ENCODE peak calls at places on chromosomes 3 and 15, in four cellular contexts. One of them, this sample, is unnamed. For H3K4me1 and H3K27me3, the result is how much of the 10 kb centered on the place peaks cover.

GRCh38 chr3:60064210-60065178 is 1014.7 kb upstream of the CFAP20DC start:
- DNase-seq in esophagus squamous epithelium: no peak
- DNase-seq in lung: no peak
- DNase-seq in stomach: no peak
- DNase-seq in this sample: no peak

GRCh38 chr3:44865272-44866005 is 3.7 kb downstream of the TMEM42 start:
- DNase-seq in esophagus squamous epithelium: no peak
- DNase-seq in stomach: no peak
- DNase-seq in lung: no peak
- DNase-seq in this sample: no peak

GRCh38 chr15:68698708-68699107 is 119.9 kb downstream of the CORO2B start:
- DNase-seq in lung: no peak
- DNase-seq in stomach: no peak
- DNase-seq in esophagus squamous epithelium: no peak
- DNase-seq in this sample: no peak

GRCh38 chr3:36542186-36542585 is 161.9 kb downstream of the STAC start:
- DNase-seq in esophagus squamous epithelium: no peak
- DNase-seq in stomach: no peak
- DNase-seq in lung: no peak
- DNase-seq in this sample: no peak

GRCh38 chr15:25624504-25625172 is 185.8 kb upstream of the UBE3A start:
- DNase-seq in lung: no peak
- DNase-seq in stomach: no peak
- DNase-seq in esophagus squamous epithelium: no peak
- DNase-seq in this sample: no peak

GRCh38 chr3:160756907-160757623 is 1.0 kb downstream of the PPM1L start:
- DNase-seq in esophagus squamous epithelium: no peak
- DNase-seq in lung: no peak
- DNase-seq in stomach: peak
- DNase-seq in this sample: no peak

GRCh38 chr3:177527182-177527581 is 329.9 kb upstream of the TBL1XR1 start:
- DNase-seq in lung: no peak
- DNase-seq in stomach: no peak
- DNase-seq in esophagus squamous epithelium: no peak
- DNase-seq in this sample: no peak

GRCh38 chr3:123334056-123334455 is 114.8 kb downstream of the ADCY5 start:
- DNase-seq in lung: no peak
- DNase-seq in esophagus squamous epithelium: no peak
- DNase-seq in stomach: no peak
- DNase-seq in this sample: no peak

GRCh38 chr15:68812069-68812468 is 8.6 kb downstream of the ANP32A start:
- DNase-seq in esophagus squamous epithelium: no peak
- DNase-seq in stomach: no peak
- DNase-seq in lung: peak
- DNase-seq in this sample: no peak

GRCh38 chr15:66703540-66703941 is 1.5 kb downstream of the SMAD6 start:
- DNase-seq in lung: no peak
- DNase-seq in esophagus squamous epithelium: no peak
- DNase-seq in stomach: peak
- DNase-seq in this sample: no peak

GRCh38 chr3:149343951-149344350 is 10.5 kb upstream of the TM4SF18 start:
- DNase-seq in lung: no peak
- DNase-seq in stomach: no peak
- DNase-seq in esophagus squamous epithelium: no peak
- DNase-seq in this sample: no peak

GRCh38 chr3:196202516-196202970 is 8.7 kb downstream of the ZDHHC19 start:
- DNase-seq in lung: peak
- DNase-seq in esophagus squamous epithelium: no peak
- DNase-seq in stomach: no peak
- DNase-seq in this sample: no peak

GRCh38 chr3:124985358-124985757 is 50.8 kb upstream of the MUC13 start:
- DNase-seq in esophagus squamous epithelium: no peak
- DNase-seq in lung: no peak
- DNase-seq in stomach: no peak
- DNase-seq in this sample: no peak

GRCh38 chr3:90055721-90056120 is 948.3 kb downstream of the EPHA3 start:
- DNase-seq in lung: no peak
- DNase-seq in stomach: no peak
- DNase-seq in esophagus squamous epithelium: no peak
- DNase-seq in this sample: no peak

GRCh38 chr15:101396484-101397261 is 92.8 kb downstream of the PCSK6 start:
- DNase-seq in esophagus squamous epithelium: no peak
- DNase-seq in lung: no peak
- DNase-seq in stomach: peak
- DNase-seq in this sample: no peak

GRCh38 chr3:138114431-138114918 is 933 bp downstream of the DZIP1L start:
- DNase-seq in stomach: no peak
- DNase-seq in lung: no peak
- DNase-seq in esophagus squamous epithelium: no peak
- DNase-seq in this sample: no peak

GRCh38 chr3:189393598-189393997 is 221.8 kb downstream of the TPRG1 start:
- DNase-seq in stomach: no peak
- DNase-seq in lung: no peak
- DNase-seq in esophagus squamous epithelium: no peak
- DNase-seq in this sample: no peak

GRCh38 chr15:49331951-49332350 is 91.1 kb upstream of the FGF7 start:
- DNase-seq in esophagus squamous epithelium: no peak
- DNase-seq in lung: no peak
- DNase-seq in stomach: no peak
- DNase-seq in this sample: no peak

GRCh38 chr3:42505203-42505848 is 2.9 kb downstream of the VIPR1 start:
- DNase-seq in stomach: peak
- DNase-seq in esophagus squamous epithelium: no peak
- DNase-seq in lung: no peak
- DNase-seq in this sample: peak

GRCh38 chr3:127182848-127183714 is 9.8 kb upstream of the PRR23E start:
- DNase-seq in lung: no peak
- DNase-seq in stomach: no peak
- DNase-seq in esophagus squamous epithelium: no peak
- DNase-seq in this sample: peak

GRCh38 chr3:146593776-146594175 is 11.4 kb downstream of the PLSCR5 start:
- DNase-seq in stomach: no peak
- DNase-seq in esophagus squamous epithelium: no peak
- DNase-seq in lung: no peak
- DNase-seq in this sample: no peak

GRCh38 chr15:68113273-68113672 is 59.2 kb downstream of the PIAS1 start:
- DNase-seq in stomach: no peak
- DNase-seq in esophagus squamous epithelium: no peak
- DNase-seq in lung: no peak
- DNase-seq in this sample: no peak

GRCh38 chr15:100075284-100075683 is 266.5 kb downstream of the ADAMTS17 start:
- DNase-seq in stomach: no peak
- DNase-seq in lung: no peak
- DNase-seq in esophagus squamous epithelium: no peak
- DNase-seq in this sample: no peak

GRCh38 chr3:14780927-14781507 is 37.7 kb upstream of the FGD5 start:
- DNase-seq in stomach: peak
- DNase-seq in lung: peak
- DNase-seq in esophagus squamous epithelium: no peak
- DNase-seq in this sample: no peak

GRCh38 chr3:171488479-171488878 is 28.3 kb upstream of the TNIK start:
- DNase-seq in esophagus squamous epithelium: no peak
- DNase-seq in stomach: no peak
- DNase-seq in lung: no peak
- DNase-seq in this sample: no peak

GRCh38 chr15:77083381-77084160 is 12.7 kb upstream of the TSPAN3 start:
- DNase-seq in lung: peak
- DNase-seq in stomach: peak
- DNase-seq in esophagus squamous epithelium: peak
- DNase-seq in this sample: no peak

DNA sequence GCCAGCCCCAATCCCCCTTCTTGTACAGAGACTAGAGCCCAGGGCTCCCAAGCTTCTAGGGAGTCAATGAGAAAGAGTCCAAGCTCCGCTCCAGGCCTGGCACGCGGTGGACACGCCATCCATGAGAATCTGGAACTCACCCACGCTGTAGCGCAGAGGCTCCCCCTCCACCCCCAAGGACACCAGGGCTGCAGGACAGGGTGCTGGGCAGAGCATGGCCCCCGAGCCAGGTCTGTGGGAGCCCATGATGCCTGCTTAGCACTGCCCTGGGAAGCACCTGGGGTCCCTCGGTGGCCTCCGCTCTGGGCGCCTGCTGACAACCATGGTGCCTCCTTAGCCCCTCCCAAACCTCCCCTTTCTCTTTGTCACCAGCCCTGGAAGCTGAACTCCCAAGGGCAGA is 28.5 kb downstream of the ACSBG1 start:
- DNase-seq in lung: no peak
- DNase-seq in stomach: peak
- DNase-seq in esophagus squamous epithelium: no peak
- DNase-seq in this sample: no peak
- H3K4me1 ChIP-seq in lung: under half
- H3K4me1 ChIP-seq in stomach: under half
- H3K4me1 ChIP-seq in esophagus squamous epithelium: under half
- H3K4me1 ChIP-seq in this sample: under half

DNA sequence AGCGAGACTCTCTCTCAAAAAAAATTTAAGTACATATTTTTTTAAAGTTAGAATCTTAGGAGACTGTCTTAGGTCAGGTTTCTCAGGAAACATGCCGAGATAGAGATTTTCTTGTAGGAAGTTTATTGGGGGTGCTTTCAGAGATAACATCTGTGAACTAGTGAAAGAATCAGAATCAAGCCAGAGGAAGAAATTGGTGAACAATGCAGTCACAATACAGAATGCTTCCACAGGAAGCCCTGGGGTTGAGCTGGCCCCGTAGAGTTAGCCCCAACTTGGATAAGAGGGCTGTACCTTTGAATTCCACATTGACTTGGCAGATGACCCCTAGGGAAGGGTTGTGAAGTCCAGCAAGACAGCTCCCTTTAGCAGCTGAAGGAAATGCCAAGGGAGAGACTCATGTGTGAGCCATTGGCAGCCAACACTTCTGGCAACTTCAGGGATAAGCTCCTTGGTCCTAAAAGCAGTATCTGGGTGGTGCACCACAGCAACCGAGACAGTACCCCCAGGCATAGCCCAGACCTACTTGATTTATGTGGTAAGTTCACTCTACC is 7.1 kb upstream of the PLCB2 start:
- DNase-seq in stomach: no peak
- DNase-seq in lung: no peak
- DNase-seq in esophagus squamous epithelium: no peak
- DNase-seq in this sample: no peak
- H3K27me3 ChIP-seq in stomach: under half
- H3K27me3 ChIP-seq in lung: under half
- H3K27me3 ChIP-seq in esophagus squamous epithelium: half or more
- H3K27me3 ChIP-seq in this sample: under half

GRCh38 chr3:82800248-82800647 is 1038.8 kb upstream of the GBE1 start:
- DNase-seq in lung: no peak
- DNase-seq in esophagus squamous epithelium: no peak
- DNase-seq in stomach: no peak
- DNase-seq in this sample: no peak
- H3K4me1 ChIP-seq in lung: under half
- H3K4me1 ChIP-seq in esophagus squamous epithelium: under half
- H3K4me1 ChIP-seq in stomach: under half
- H3K4me1 ChIP-seq in this sample: under half

GRCh38 chr3:68936855-68937254 is 4.5 kb upstream of the TAFA4 start:
- DNase-seq in lung: no peak
- DNase-seq in stomach: no peak
- DNase-seq in esophagus squamous epithelium: no peak
- DNase-seq in this sample: no peak

GRCh38 chr3:68941055-68941454 is 8.7 kb upstream of the TAFA4 start:
- DNase-seq in lung: no peak
- DNase-seq in esophagus squamous epithelium: no peak
- DNase-seq in stomach: no peak
- DNase-seq in this sample: no peak

GRCh38 chr3:68931406-68932149 is 769 bp downstream of the TAFA4 start:
- DNase-seq in stomach: no peak
- DNase-seq in esophagus squamous epithelium: no peak
- DNase-seq in lung: no peak
- DNase-seq in this sample: no peak

GRCh38 chr3:68935778-68936177 is 3.4 kb upstream of the TAFA4 start:
- DNase-seq in lung: no peak
- DNase-seq in esophagus squamous epithelium: no peak
- DNase-seq in stomach: no peak
- DNase-seq in this sample: no peak
- H3K27me3 ChIP-seq in lung: under half
- H3K27me3 ChIP-seq in esophagus squamous epithelium: half or more
- H3K27me3 ChIP-seq in stomach: under half
- H3K27me3 ChIP-seq in this sample: under half

GRCh38 chr15:93366387-93367100 is 277.5 kb upstream of the RGMA start:
- DNase-seq in lung: no peak
- DNase-seq in stomach: no peak
- DNase-seq in esophagus squamous epithelium: no peak
- DNase-seq in this sample: no peak

DNA sequence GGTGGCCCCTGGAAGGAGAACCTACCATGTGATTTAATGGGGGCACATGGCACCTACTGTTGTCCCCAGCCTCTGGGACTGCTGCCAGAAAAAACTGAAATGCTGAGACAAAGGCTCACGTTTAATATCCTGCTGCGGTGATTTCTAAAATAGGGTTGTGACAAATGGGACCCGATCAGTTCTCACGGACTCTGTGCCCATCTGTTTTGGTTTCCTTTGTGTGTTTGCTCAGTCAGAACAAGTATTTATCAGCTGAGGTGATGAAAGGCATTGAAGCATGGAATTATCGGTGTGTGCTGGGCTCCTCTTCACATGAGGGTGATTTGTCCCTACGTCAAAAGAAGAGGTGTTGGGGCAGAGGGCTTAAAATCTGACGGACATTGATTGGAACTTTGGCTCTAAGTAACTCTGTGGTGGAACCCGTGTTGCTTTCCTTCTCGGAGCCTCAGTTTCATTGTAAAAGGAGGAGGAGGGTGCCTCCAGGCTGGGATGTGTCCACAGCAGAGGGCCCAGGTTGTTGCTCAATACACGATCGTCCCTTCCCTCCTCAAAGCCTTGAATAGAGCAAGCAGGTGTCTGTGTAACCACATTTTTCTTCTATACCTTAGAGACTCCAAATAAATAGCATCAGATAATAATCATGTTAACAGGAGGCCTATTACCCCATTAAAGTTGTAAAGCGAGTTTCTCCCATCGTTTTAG is 283.3 kb upstream of the RGMA start:
- DNase-seq in lung: no peak
- DNase-seq in stomach: no peak
- DNase-seq in esophagus squamous epithelium: no peak
- DNase-seq in this sample: no peak
- H3K4me1 ChIP-seq in lung: under half
- H3K4me1 ChIP-seq in stomach: under half
- H3K4me1 ChIP-seq in esophagus squamous epithelium: under half
- H3K4me1 ChIP-seq in this sample: under half